ENCODE peak calls at places on chromosomes 1 and 21, in five cellular contexts. H is heart right ventricle, W is fibroblast of the aortic adventitia, L is HFF-Myc, G is foreskin fibroblast. O is an unnamed sample.

GRCh38 chr1:244216836-244217235 is 165.8 kb downstream of the ZBTB18 start:
- DNase-seq in H (no peak), W (no peak), L (no peak), G (no peak), O (no peak)

GRCh38 chr1:155454096-155454495 is 108.5 kb downstream of the ASH1L start:
- DNase-seq in H (no peak), W (peak; percentile 72), L (no peak), G (peak; percentile 40), O (no peak)

GRCh38 chr1:235018720-235019444 is 109.8 kb downstream of the TOMM20 start:
- DNase-seq in H (no peak), W (no peak), L (no peak), G (no peak), O (no peak)

GRCh38 chr1:235613617-235614016 is 36.0 kb downstream of the GNG4 start:
- DNase-seq in H (no peak), W (no peak), L (no peak), G (no peak), O (peak; percentile 72)

GRCh38 chr1:64470670-64471217 is 815 bp downstream of the CACHD1 start:
- DNase-seq in H (peak; percentile 39), W (peak; percentile 16), L (no peak), G (peak; percentile 61), O (peak; percentile 8)

GRCh38 chr1:18869847-18870246 is 10.4 kb upstream of the TAS1R2 start:
- DNase-seq in H (no peak), W (no peak), L (no peak), G (no peak), O (no peak)

GRCh38 chr1:119327066-119327435 is 41.5 kb upstream of the HAO2 start:
- DNase-seq in H (no peak), W (no peak), L (no peak), G (peak; percentile 22), O (no peak)

GRCh38 chr21:25573409-25574206 is 33.7 kb downstream of the MRPL39 start:
- DNase-seq in H (no peak), W (peak; percentile 84), L (peak; percentile 92), G (peak; percentile 93), O (peak; percentile 95)

GRCh38 chr1:36732038-36732402 is 249.3 kb upstream of the CSF3R start:
- DNase-seq in H (no peak), W (no peak), L (no peak), G (no peak), O (no peak)

GRCh38 chr1:212285685-212286436 is 651 bp downstream of the PPP2R5A start:
- DNase-seq in H (peak; percentile 67), W (peak; percentile 36), L (no peak), G (peak; percentile 75), O (peak; percentile 21)

GRCh38 chr1:178134061-178134460 is 40.2 kb downstream of the RASAL2 start:
- DNase-seq in H (no peak), W (peak; percentile 88), L (peak; percentile 10), G (peak; percentile 84), O (peak; percentile 73)

GRCh38 chr1:213977486-213977842 is 10.3 kb upstream of the PROX1 start:
- DNase-seq in H (no peak), W (no peak), L (no peak), G (no peak), O (no peak)

GRCh38 chr1:195960580-195960979 is 647.7 kb downstream of the KCNT2 start:
- DNase-seq in H (no peak), W (no peak), L (no peak), G (no peak), O (no peak)

GRCh38 chr1:93692983-93693591 is 11.4 kb upstream of the BCAR3 start:
- DNase-seq in H (no peak), W (peak; percentile 75), L (no peak), G (peak; percentile 91), O (peak; percentile 97)

GRCh38 chr1:97806336-97806735 is 114.5 kb downstream of the DPYD start:
- DNase-seq in H (no peak), W (no peak), L (no peak), G (no peak), O (no peak)

GRCh38 chr1:112935474-112936289 is 20.3 kb downstream of the SLC16A1 start:
- DNase-seq in H (no peak), W (peak; percentile 91), L (no peak), G (peak; percentile 64), O (peak; percentile 70)

GRCh38 chr1:229557214-229557850 is 1.2 kb downstream of the ABCB10 start:
- DNase-seq in H (no peak), W (peak; percentile 42), L (no peak), G (peak; percentile 49), O (peak; percentile 27)

GRCh38 chr1:11187000-11187399 is 2.2 kb upstream of the ANGPTL7 start:
- DNase-seq in H (no peak), W (no peak), L (no peak), G (no peak), O (no peak)

GRCh38 chr1:240946926-240947325 is 335.0 kb upstream of the GREM2 start:
- DNase-seq in H (no peak), W (peak; percentile 67), L (peak; percentile 30), G (peak; percentile 44), O (peak; percentile 1)

GRCh38 chr1:10773376-10773775 is 23.1 kb downstream of the CASZ1 start:
- DNase-seq in H (no peak), W (no peak), L (no peak), G (no peak), O (no peak)

GRCh38 chr1:29736582-29737188 is 500.4 kb downstream of the PTPRU start:
- DNase-seq in H (no peak), W (peak; percentile 78), L (peak; percentile 31), G (peak; percentile 76), O (peak; percentile 40)

GRCh38 chr1:40014253-40014706 is 26.2 kb upstream of the CAP1 start:
- DNase-seq in H (no peak), W (no peak), L (no peak), G (no peak), O (peak; percentile 32)

GRCh38 chr1:6083801-6084467 is 38.2 kb downstream of the KCNAB2 start:
- DNase-seq in H (no peak), W (peak; percentile 21), L (no peak), G (peak; percentile 73), O (no peak)

GRCh38 chr21:39098696-39099111 is 84.5 kb downstream of the PSMG1 start:
- DNase-seq in H (no peak), W (no peak), L (no peak), G (no peak), O (no peak)

GRCh38 chr1:43704838-43705237 is 2.5 kb upstream of the ST3GAL3 start:
- DNase-seq in H (peak; percentile 25), W (peak; percentile 71), L (no peak), G (peak; percentile 76), O (no peak)
- TF ChIP-seq CTCF in H (no peak), W (peak; percentile 43), L (peak; percentile 38), G (peak; percentile 14), O (peak; percentile 33)

GRCh38 chr1:158153179-158153578 is 27.5 kb upstream of the CD1D start:
- DNase-seq in H (no peak), W (no peak), L (no peak), G (peak; percentile 38), O (peak; percentile 65)

GRCh38 chr1:158150512-158150911 is 30.2 kb upstream of the CD1D start:
- DNase-seq in H (no peak), W (no peak), L (no peak), G (no peak), O (no peak)

GRCh38 chr1:158155673-158156072 is 25.0 kb upstream of the CD1D start:
- DNase-seq in H (no peak), W (no peak), L (no peak), G (no peak), O (peak; percentile 77)

GRCh38 chr1:158153781-158154444 is 26.8 kb upstream of the CD1D start:
- DNase-seq in H (no peak), W (no peak), L (no peak), G (no peak), O (no peak)

GRCh38 chr1:158154501-158154900 is 26.2 kb upstream of the CD1D start:
- DNase-seq in H (no peak), W (no peak), L (no peak), G (no peak), O (no peak)
- H3K4me3 ChIP-seq in H (no peak overlapping the region), W (no peak overlapping the region), L (no peak overlapping the region), G (no peak overlapping the region), O (no peak overlapping the region)

GRCh38 chr1:59903136-59903754 is 23.3 kb downstream of the CYP2J2 start:
- DNase-seq in H (no peak), W (peak; percentile 8), L (no peak), G (peak; percentile 38), O (peak; percentile 47)
- TF ChIP-seq CTCF in H (peak; percentile 31), W (peak; percentile 47), L (peak; percentile 44), G (peak; percentile 46), O (peak; percentile 57)

DNA sequence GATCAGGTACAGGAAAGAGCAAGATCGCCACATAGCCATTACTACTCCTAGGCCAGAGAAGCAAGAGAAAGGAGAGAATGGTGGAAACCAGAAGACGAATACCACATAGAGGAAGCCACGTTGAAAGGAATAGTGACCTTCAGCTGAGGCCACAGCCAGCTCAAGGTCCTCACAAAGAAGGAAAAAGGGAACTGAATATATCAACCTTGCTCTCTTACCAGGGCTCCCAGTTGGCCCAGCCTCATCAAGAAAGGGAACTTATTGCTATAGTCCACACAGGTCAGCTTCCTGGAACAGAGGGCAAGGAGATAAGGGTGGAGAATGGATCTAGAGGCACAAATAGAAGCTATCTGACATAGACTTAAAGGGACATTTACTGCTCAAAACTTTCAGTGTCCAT is 120.6 kb upstream of the ZC3H11B start:
- DNase-seq in H (no peak), W (no peak), L (no peak), G (no peak), O (no peak)
- H3K4me3 ChIP-seq in H (no peak overlapping the region), W (no peak overlapping the region), L (no peak overlapping the region), G (no peak overlapping the region), O (no peak overlapping the region)

O was measured in bronchial epithelial cell.